ENCODE peak calls at places on chromosomes 3 and 15, in four cellular contexts. C is fibroblast of lung, B is endothelial cell of umbilical vein, H is heart right ventricle. U is an unnamed sample.

GRCh38 chr15:100842756-100843730 is 36.6 kb upstream of the ALDH1A3 start:
- DNase-seq in C (peak), B (no peak), H (no peak), U (peak)

GRCh38 chr15:38490231-38490630 is 36.3 kb downstream of the FAM98B start:
- DNase-seq in C (peak), B (peak), H (no peak), U (peak)

GRCh38 chr3:167487556-167487955 is 13.7 kb upstream of the SERPINI2 start:
- DNase-seq in C (no peak), B (no peak), H (no peak), U (no peak)

GRCh38 chr3:108100906-108101305 is 10.1 kb upstream of the CD47 start:
- DNase-seq in C (no peak), B (no peak), H (no peak), U (no peak)

GRCh38 chr3:185779461-185779860 is 45.4 kb downstream of the IGF2BP2 start:
- DNase-seq in C (no peak), B (no peak), H (no peak), U (no peak)

GRCh38 chr15:25182098-25182478 is 227.3 kb downstream of the SNRPN start:
- DNase-seq in C (no peak), B (no peak), H (peak), U (no peak)

GRCh38 chr3:4533489-4534443 is 40.6 kb downstream of the ITPR1 start:
- DNase-seq in C (peak), B (peak), H (peak), U (no peak)

GRCh38 chr3:27630892-27631291 is 91.2 kb downstream of the EOMES start:
- DNase-seq in C (peak), B (no peak), H (no peak), U (no peak)

GRCh38 chr15:81296673-81297072 is 27.3 kb downstream of the STARD5 start:
- DNase-seq in C (no peak), B (peak), H (peak), U (no peak)

GRCh38 chr3:142595581-142595950 is 627 bp upstream of the PLS1 start:
- DNase-seq in C (peak), B (peak), H (no peak), U (no peak)

GRCh38 chr3:109647985-109648384 is 310.6 kb upstream of the DPPA4 start:
- DNase-seq in C (peak), B (no peak), H (no peak), U (no peak)

GRCh38 chr3:9951126-9951525 is 1.1 kb downstream of the PRRT3 start:
- DNase-seq in C (no peak), B (no peak), H (no peak), U (no peak)

GRCh38 chr15:74781673-74782595 is at the start of gene CSK:
- DNase-seq in C (peak), B (peak), H (peak), U (no peak)

GRCh38 chr3:149441662-149442442 is 32.6 kb upstream of the TM4SF4 start:
- DNase-seq in C (no peak), B (no peak), H (no peak), U (peak)

GRCh38 chr3:33039628-33040027 is 57.3 kb downstream of the GLB1 start:
- DNase-seq in C (no peak), B (no peak), H (no peak), U (no peak)

GRCh38 chr3:138861755-138862333 is 27.1 kb upstream of the PIK3CB start:
- DNase-seq in C (peak), B (peak), H (no peak), U (peak)

GRCh38 chr15:76163429-76164020 is 103.7 kb downstream of the TMEM266 start:
- DNase-seq in C (no peak), B (no peak), H (peak), U (no peak)

GRCh38 chr3:132556467-132557159 is 40.5 kb upstream of the ACKR4 start:
- DNase-seq in C (no peak), B (peak), H (peak), U (no peak)

GRCh38 chr3:96070682-96071081 is 743.7 kb upstream of the EPHA6 start:
- DNase-seq in C (no peak), B (no peak), H (no peak), U (no peak)

GRCh38 chr3:175433026-175433668 is 574.0 kb downstream of the NAALADL2 start:
- DNase-seq in C (peak), B (peak), H (no peak), U (peak)

DNA sequence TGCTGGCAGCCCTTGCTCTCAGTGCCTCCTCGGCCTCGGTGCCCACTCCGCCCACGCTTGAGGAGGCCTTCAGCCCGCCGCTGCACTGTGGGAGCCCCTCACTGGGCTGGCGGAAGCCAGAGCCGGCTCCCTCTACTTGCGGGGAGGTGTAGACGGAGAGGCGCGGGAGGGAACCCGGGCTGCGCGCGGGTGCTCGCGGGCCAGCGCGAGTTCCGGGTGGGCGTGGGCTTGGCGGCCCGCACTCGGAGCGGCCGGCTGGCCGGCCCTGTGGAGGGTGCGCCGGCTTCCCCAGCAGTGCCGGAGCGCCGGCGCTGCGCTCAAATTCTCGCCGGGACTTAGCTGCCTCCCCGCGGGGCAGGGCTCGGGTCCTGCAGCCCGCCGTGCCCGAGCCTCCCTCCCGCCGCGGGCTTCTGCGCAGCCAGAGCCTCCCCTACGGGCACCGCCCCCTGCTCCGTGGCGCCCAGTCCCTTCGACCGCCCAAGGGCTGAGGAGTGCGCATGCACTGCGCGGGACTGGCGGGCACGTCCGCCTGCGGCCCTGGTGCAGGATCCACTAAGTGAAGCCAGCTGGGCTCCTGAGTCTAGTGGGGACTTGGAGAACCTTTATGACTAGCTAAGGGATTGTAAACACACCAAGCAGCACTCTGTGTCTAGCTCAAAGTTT is 231.5 kb downstream of the EFHB start:
- DNase-seq in C (no peak), B (no peak), H (no peak), U (no peak)
- H3K4me3 ChIP-seq in C (no peak), B (no peak), H (no peak), U (peak)

DNA sequence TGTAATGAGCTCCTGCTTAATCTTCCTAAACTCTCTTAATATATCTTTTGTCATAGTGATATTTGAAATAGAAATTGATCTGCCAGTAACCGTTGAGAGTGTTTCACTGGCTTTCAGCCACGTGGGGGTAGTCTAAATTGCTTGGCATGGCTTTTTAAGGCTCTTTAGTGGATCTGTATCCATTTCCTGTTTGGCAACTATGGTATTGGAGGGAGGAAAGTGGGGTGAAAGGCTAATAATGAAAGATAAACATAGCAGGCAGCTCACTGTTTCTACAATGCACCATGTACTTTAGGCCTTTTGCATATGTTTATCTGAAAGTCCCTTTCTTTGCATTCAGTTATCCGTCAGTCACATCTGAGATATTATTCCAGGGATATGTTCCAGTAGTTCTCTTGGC is 10.6 kb downstream of the TOPAZ1 start:
- DNase-seq in C (no peak), B (peak), H (no peak), U (no peak)
- TF ChIP-seq CTCF in C (no peak), B (no peak), H (no peak), U (no peak)

GRCh38 chr15:41512512-41513281 is 930 bp downstream of the LTK start:
- DNase-seq in C (no peak), B (no peak), H (peak), U (no peak)

GRCh38 chr15:41512078-41512394 is 1.6 kb downstream of the LTK start:
- DNase-seq in C (no peak), B (no peak), H (no peak), U (no peak)

GRCh38 chr15:41511331-41512077 is 2.1 kb downstream of the LTK start:
- DNase-seq in C (no peak), B (no peak), H (no peak), U (no peak)

GRCh38 chr15:41513282-41514227 is at the start of gene LTK:
- DNase-seq in C (no peak), B (no peak), H (no peak), U (no peak)

DNA sequence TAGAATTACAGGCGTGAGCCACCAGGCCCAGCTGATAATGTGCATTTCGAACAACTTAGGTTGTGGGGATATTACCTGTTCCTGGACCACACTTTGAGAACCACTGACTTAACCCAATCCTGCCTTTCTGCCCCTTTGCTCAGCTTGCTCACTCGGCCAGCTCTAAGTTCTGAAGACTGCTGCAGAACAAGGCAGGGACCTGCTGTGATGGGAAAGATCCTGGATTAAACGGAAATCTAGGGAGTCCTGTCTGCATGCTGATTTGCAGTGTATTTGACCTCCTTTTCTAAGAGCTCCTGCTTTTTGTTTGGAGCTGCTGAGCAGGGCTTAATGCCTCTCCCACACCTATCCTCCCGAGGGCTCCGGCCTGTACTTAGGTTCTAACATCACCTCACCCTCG is 2.9 kb downstream of the LTK start:
- DNase-seq in C (no peak), B (no peak), H (no peak), U (no peak)
- H3K4me3 ChIP-seq in C (no peak), B (no peak), H (no peak), U (no peak)

GRCh38 chr3:69691860-69692259 is 47.4 kb upstream of the MITF start:
- DNase-seq in C (no peak), B (no peak), H (no peak), U (no peak)
- TF ChIP-seq CTCF in C (no peak), B (no peak), H (no peak), U (no peak)

DNA sequence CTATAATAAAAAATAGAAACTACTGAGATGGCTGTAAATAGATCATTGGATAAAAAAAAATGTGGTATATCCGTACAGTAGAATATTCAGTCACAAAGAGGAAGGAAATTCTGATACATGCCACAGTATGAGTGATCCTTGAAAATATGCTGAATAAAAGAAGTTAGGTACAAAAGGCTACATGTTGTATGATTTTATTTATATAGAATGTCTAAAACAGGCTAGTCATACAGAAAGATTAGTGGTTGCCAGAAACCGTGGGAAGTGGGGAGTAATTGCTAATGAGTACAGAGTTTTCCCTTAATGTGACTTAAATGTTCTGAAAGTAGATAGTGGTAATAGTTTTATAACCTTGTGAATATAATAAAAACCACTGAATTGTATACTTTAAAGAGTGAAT is 24.9 kb upstream of the FAH start:
- DNase-seq in C (no peak), B (peak), H (no peak), U (no peak)
- H3K4me3 ChIP-seq in C (no peak), B (no peak), H (no peak), U (no peak)

U was measured in AG04449.